ENCODE peak calls at places on chromosomes 16 and 17, in four cellular contexts. H is esophagus muscularis mucosa; P is CD4-positive, alpha-beta memory T cell; W is astrocyte of the spinal cord. D is an unnamed sample.

GRCh38 chr16:11585460-11586374 is 1.0 kb downstream of the LITAF start:
- DNase-seq in H (no peak), P (no peak), W (no peak), D (peak)

GRCh38 chr16:86243123-86243473 is 267.2 kb upstream of the FOXF1 start:
- DNase-seq in H (no peak), P (no peak), W (no peak), D (no peak)

GRCh38 chr17:21387616-21388015 is 11.5 kb downstream of the KCNJ12 start:
- DNase-seq in H (no peak), P (no peak), W (no peak), D (no peak)

GRCh38 chr16:57518520-57518919 is 17.9 kb downstream of the CCDC102A start:
- DNase-seq in H (no peak), P (no peak), W (no peak), D (no peak)

GRCh38 chr16:67177743-67178699 is 5.7 kb downstream of the MATCAP1 start:
- DNase-seq in H (no peak), P (peak), W (peak), D (peak)

GRCh38 chr17:77741109-77741508 is 217.4 kb upstream of the TNRC6C start:
- DNase-seq in H (no peak), P (no peak), W (no peak), D (no peak)

GRCh38 chr16:81401035-81401950 is 43.3 kb upstream of the CMIP start:
- DNase-seq in H (no peak), P (no peak), W (no peak), D (peak)

GRCh38 chr17:49995055-49995738 is at the start of gene DLX3:
- DNase-seq in H (no peak), P (no peak), W (peak), D (peak)

GRCh38 chr17:51046527-51047384 is 73.9 kb downstream of the SPAG9 start:
- DNase-seq in H (peak), P (no peak), W (peak), D (peak)

GRCh38 chr16:16175296-16175695 is 48.0 kb downstream of the ABCC6 start:
- DNase-seq in H (no peak), P (no peak), W (no peak), D (no peak)

GRCh38 chr17:17722906-17723353 is 41.7 kb downstream of the RAI1 start:
- DNase-seq in H (no peak), P (no peak), W (no peak), D (no peak)
- H3K4me3 ChIP-seq in H (peak), P (peak), W (peak), D (peak)

DNA sequence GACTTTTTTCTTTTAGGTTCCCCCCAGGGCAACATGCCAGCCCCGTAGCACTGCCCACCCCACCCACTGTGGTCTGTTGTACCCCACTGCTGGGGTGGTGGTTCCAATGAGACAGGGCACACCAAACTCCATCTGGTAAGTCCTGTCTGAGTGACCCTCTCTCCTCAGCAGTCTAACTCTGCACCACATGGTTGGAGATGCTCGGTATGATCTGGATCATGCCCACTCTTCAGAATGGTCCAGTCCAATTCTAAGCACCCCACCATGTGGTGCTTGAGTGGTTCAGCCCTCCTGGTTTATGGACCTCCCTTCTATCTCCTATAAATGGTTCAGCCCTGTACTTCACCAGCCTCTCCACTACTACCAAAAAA is 5.9 kb downstream of the KDM6B start:
- DNase-seq in H (no peak), P (peak), W (peak), D (peak)
- H3K4me3 ChIP-seq in H (no peak), P (no peak), W (no peak), D (no peak)

DNA sequence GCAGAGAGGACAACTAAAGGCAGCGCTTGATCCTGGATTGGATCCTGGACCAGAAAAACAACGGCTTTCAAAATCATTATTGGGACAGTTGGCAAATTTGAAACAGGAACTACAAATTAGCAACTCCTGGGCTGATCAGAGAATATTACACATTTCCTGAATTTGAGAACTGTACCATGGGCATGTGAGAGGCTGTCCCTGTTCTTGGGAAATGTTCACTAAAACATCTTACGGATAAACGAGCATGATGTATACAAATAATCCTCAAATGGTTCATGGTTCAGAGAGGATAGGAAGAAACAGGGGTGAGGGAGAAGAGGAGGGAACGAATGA is 2.3 kb upstream of the ITGAE start:
- DNase-seq in H (no peak), P (no peak), W (no peak), D (no peak)
- H3K4me3 ChIP-seq in H (no peak), P (no peak), W (no peak), D (peak)

DNA sequence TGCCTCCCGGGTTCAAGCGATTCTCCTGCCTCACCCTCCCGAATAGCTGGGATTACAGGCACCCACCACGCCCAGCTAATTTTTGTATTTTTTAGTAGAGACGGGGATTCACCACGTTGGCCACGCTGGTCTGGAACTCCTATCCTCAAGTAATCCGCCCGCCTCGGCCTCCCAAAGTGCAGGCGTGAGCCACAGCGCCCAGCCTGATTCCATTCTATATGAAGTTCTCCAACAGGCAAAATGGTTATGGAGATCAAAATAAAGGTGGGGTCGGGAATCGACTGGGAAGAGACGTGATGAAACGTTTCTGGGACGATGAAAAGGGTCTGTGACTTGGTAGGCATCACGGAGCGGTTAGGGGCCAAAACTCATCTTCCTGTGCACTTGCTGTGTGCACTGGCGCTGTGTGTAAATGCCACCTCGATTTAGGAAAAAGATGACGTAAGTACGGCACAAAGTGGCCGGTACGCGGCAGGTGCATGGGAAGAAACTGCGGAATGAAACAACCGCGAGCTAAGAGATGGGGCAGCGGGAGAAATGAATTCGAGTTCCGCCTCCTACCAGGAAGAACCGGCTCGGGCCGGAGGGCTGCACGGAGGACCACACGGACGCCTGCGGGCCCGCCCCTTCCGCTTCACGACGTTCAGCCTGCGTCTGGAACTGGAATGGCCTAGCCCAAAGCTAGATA is 1.6 kb downstream of the TP53 start:
- DNase-seq in H (peak), P (peak), W (peak), D (peak)
- H3K4me3 ChIP-seq in H (peak), P (peak), W (peak), D (peak)

GRCh38 chr16:17468611-17469010 is 2.1 kb downstream of the XYLT1 start:
- DNase-seq in H (no peak), P (no peak), W (no peak), D (no peak)

GRCh38 chr16:17467923-17468540 is 2.7 kb downstream of the XYLT1 start:
- DNase-seq in H (no peak), P (peak), W (peak), D (peak)

GRCh38 chr16:17469742-17470001 is 1.1 kb downstream of the XYLT1 start:
- DNase-seq in H (no peak), P (no peak), W (no peak), D (no peak)

GRCh38 chr16:17470002-17470870 is 524 bp downstream of the XYLT1 start:
- DNase-seq in H (no peak), P (peak), W (no peak), D (peak)

DNA sequence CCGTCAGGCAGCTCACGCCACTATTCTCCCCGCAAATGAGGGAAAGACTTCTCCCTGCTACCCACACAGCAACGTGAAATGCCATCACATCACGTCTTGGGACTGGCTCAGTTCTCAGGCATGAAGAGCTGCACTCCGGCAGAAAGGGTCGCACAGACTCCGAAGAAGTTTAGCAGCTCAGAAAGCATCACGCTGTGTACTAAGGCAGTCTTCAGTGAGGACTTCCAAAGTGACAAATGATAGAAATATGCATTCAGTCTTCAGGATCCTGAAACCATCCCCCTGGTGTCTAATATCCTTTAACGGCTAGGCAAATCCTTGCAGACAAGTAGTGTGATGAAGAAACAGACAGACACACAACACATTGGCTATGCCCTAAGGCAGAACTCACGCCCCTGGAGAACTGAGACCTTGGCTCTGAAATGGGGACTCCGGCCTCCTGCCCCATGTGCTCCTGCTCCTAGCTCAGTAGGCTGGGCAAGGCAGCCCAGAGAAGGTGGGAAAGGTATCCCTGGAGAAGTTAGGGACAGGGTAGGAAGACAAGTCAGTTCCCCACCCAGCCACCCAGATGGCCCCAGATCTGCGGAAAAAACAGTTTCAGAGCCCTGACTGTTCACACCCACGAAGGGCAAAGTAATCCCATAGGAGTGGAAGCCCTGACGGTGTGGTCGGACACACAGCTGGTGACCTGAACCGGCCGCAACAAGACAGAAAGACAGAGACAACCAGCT is 1.6 kb downstream of the XYLT1 start:
- DNase-seq in H (no peak), P (no peak), W (peak), D (peak)
- H3K4me3 ChIP-seq in H (peak), P (peak), W (peak), D (peak)